ENCODE peak calls at places on chromosomes 6 and 20, in ten cellular contexts. F, U, Z, Q, R, P, M, A, H and I are unnamed samples.

GRCh38 chr20:11246251-11246775 is 572.5 kb upstream of the JAG1 start:
- DNase-seq in F (no peak), U (no peak), Z (no peak), Q (no peak), R (no peak), P (no peak), M (no peak), A (peak; percentile 52), H (no peak), I (no peak)

GRCh38 chr20:48025661-48026060 is 240.4 kb upstream of the SULF2 start:
- DNase-seq in F (no peak), U (no peak), Z (no peak), Q (no peak), R (peak; percentile 12), P (no peak), M (no peak), A (no peak), H (no peak), I (no peak)

GRCh38 chr20:63100926-63101699 is 94.3 kb upstream of the BHLHE23 start:
- DNase-seq in F (peak; percentile 20), U (peak; percentile 57), Z (no peak), Q (no peak), R (no peak), P (no peak), M (no peak), A (no peak), H (no peak), I (peak; percentile 10)

GRCh38 chr6:48084201-48084600 is 26.8 kb downstream of the PTCHD4 start:
- DNase-seq in F (no peak), U (no peak), Z (no peak), Q (no peak), R (no peak), P (no peak), M (no peak), A (no peak), H (no peak), I (no peak)

GRCh38 chr20:37319120-37319717 is 26.7 kb upstream of the SRC start:
- DNase-seq in F (no peak), U (no peak), Z (no peak), Q (peak; percentile 73), R (no peak), P (no peak), M (peak; percentile 73), A (no peak), H (no peak), I (no peak)

GRCh38 chr20:31913431-31914157 is 38.3 kb downstream of the PDRG1 start:
- DNase-seq in F (no peak), U (no peak), Z (no peak), Q (no peak), R (no peak), P (no peak), M (no peak), A (no peak), H (no peak), I (no peak)

GRCh38 chr6:130681028-130681427 is 146.2 kb upstream of the SMLR1 start:
- DNase-seq in F (no peak), U (no peak), Z (no peak), Q (no peak), R (peak; percentile 71), P (no peak), M (no peak), A (no peak), H (no peak), I (no peak)

GRCh38 chr6:134830945-134831344 is 119.0 kb downstream of the ALDH8A1 start:
- DNase-seq in F (no peak), U (peak; percentile 25), Z (no peak), Q (no peak), R (no peak), P (no peak), M (no peak), A (peak; percentile 45), H (no peak), I (no peak)

GRCh38 chr6:131954099-131954774 is 3.1 kb upstream of the CCN2 start:
- DNase-seq in F (no peak), U (no peak), Z (no peak), Q (no peak), R (no peak), P (no peak), M (no peak), A (no peak), H (peak; percentile 52), I (no peak)

GRCh38 chr20:46945465-46945864 is 50.8 kb downstream of the EYA2 start:
- DNase-seq in F (no peak), U (no peak), Z (no peak), Q (no peak), R (no peak), P (no peak), M (peak; percentile 34), A (no peak), H (no peak), I (no peak)

GRCh38 chr20:43909720-43910119 is 4.9 kb upstream of the TOX2 start:
- DNase-seq in F (no peak), U (no peak), Z (no peak), Q (no peak), R (no peak), P (no peak), M (no peak), A (no peak), H (no peak), I (no peak)

GRCh38 chr20:35849726-35850125 is 77.9 kb downstream of the PHF20 start:
- DNase-seq in F (no peak), U (peak; percentile 71), Z (no peak), Q (no peak), R (no peak), P (no peak), M (no peak), A (no peak), H (no peak), I (no peak)

GRCh38 chr20:49980140-49981008 is 2.4 kb upstream of the SNAI1 start:
- DNase-seq in F (no peak), U (no peak), Z (no peak), Q (no peak), R (peak; percentile 29), P (no peak), M (peak; percentile 29), A (no peak), H (no peak), I (no peak)

GRCh38 chr20:10572853-10573252 is 100.9 kb downstream of the JAG1 start:
- DNase-seq in F (no peak), U (no peak), Z (no peak), Q (no peak), R (no peak), P (no peak), M (no peak), A (no peak), H (no peak), I (no peak)

GRCh38 chr20:1656844-1657243 is 735 bp downstream of the SIRPG start:
- DNase-seq in F (no peak), U (no peak), Z (no peak), Q (no peak), R (no peak), P (no peak), M (no peak), A (no peak), H (no peak), I (no peak)

GRCh38 chr6:108168501-108168979 is 2.7 kb downstream of the NR2E1 start:
- DNase-seq in F (peak; percentile 67), U (peak; percentile 59), Z (no peak), Q (peak; percentile 66), R (peak; percentile 49), P (no peak), M (peak; percentile 90), A (peak; percentile 42), H (no peak), I (no peak)

GRCh38 chr6:16683524-16684194 is 77.6 kb downstream of the ATXN1 start:
- DNase-seq in F (no peak), U (peak; percentile 68), Z (peak; percentile 66), Q (peak; percentile 66), R (peak; percentile 92), P (no peak), M (no peak), A (no peak), H (no peak), I (peak; percentile 65)

GRCh38 chr6:109027964-109028363 is 66.7 kb downstream of the SESN1 start:
- DNase-seq in F (no peak), U (no peak), Z (no peak), Q (no peak), R (no peak), P (no peak), M (no peak), A (no peak), H (no peak), I (no peak)

GRCh38 chr6:40586800-40587201 is 363 bp downstream of the LRFN2 start:
- DNase-seq in F (no peak), U (no peak), Z (no peak), Q (no peak), R (no peak), P (peak; percentile 12), M (peak; percentile 10), A (no peak), H (no peak), I (no peak)

GRCh38 chr6:162123797-162124196 is 603.8 kb downstream of the PRKN start:
- DNase-seq in F (no peak), U (no peak), Z (peak; percentile 9), Q (no peak), R (peak; percentile 29), P (no peak), M (peak; percentile 56), A (no peak), H (no peak), I (no peak)

GRCh38 chr20:8043687-8044278 is 24.2 kb upstream of the TMX4 start:
- DNase-seq in F (no peak), U (no peak), Z (peak; percentile 70), Q (peak; percentile 43), R (peak; percentile 74), P (peak; percentile 26), M (peak; percentile 71), A (peak; percentile 35), H (peak; percentile 42), I (no peak)

GRCh38 chr6:2396856-2397640 is 151.6 kb upstream of the GMDS start:
- DNase-seq in F (peak; percentile 72), U (no peak), Z (no peak), Q (peak; percentile 35), R (peak; percentile 91), P (no peak), M (no peak), A (no peak), H (no peak), I (peak; percentile 60)